ENCODE peak calls at places on chromosomes 3 and 15, in seven cellular contexts. W is H1, U is GM12878, E is transverse colon, A is A549, I is ovary, Z is K562. J is an unnamed sample.

GRCh38 chr3:197495499-197495898 is 60.3 kb downstream of the BDH1 start:
- DNase-seq in U (peak; percentile 33), E (no peak), Z (no peak), W (no peak), I (no peak), A (no peak), J (no peak)

GRCh38 chr15:29924750-29925149 is 102.5 kb upstream of the TJP1 start:
- DNase-seq in W (no peak), U (no peak), A (peak; percentile 90), E (peak; percentile 12), Z (no peak), I (no peak), J (no peak)

GRCh38 chr3:169286992-169287391 is 376.5 kb downstream of the MECOM start:
- DNase-seq in A (no peak), U (no peak), E (no peak), I (no peak), W (no peak), Z (no peak), J (no peak)

GRCh38 chr15:93771429-93772020 is 459.8 kb upstream of the MCTP2 start:
- DNase-seq in A (no peak), I (no peak), E (no peak), Z (no peak), W (no peak), U (no peak), J (no peak)

GRCh38 chr3:71779674-71780377 is 5.1 kb downstream of the PROK2 start:
- DNase-seq in Z (peak; percentile 7), A (no peak), W (no peak), I (no peak), E (no peak), U (no peak), J (no peak)

GRCh38 chr3:128285042-128285924 is 132.0 kb downstream of the EEFSEC start:
- DNase-seq in Z (no peak), U (no peak), W (peak; percentile 33), A (no peak), I (no peak), E (no peak), J (no peak)

GRCh38 chr3:184156522-184156955 is 1.4 kb downstream of the DVL3 start:
- DNase-seq in Z (peak; percentile 30), E (peak; percentile 46), A (no peak), W (peak; percentile 65), I (peak; percentile 85), U (no peak), J (no peak)

GRCh38 chr3:144557515-144557914 is 585.9 kb downstream of the DIPK2A start:
- DNase-seq in W (no peak), Z (no peak), A (no peak), E (no peak), I (no peak), U (no peak), J (no peak)

GRCh38 chr3:37863949-37864822 is 2.5 kb downstream of the CTDSPL start:
- DNase-seq in W (peak; percentile 49), A (peak; percentile 23), E (no peak), U (no peak), I (no peak), Z (no peak), J (no peak)

GRCh38 chr15:25714538-25714840 is 148.6 kb downstream of the ATP10A start:
- DNase-seq in Z (no peak), E (no peak), U (no peak), I (no peak), A (no peak), W (no peak), J (no peak)

GRCh38 chr3:126664591-126665214 is 9.8 kb upstream of the TXNRD3 start:
- DNase-seq in E (no peak), I (no peak), A (peak; percentile 10), Z (peak; percentile 19), W (no peak), U (no peak), J (no peak)

GRCh38 chr3:121719423-121719822 is 30.1 kb downstream of the GOLGB1 start:
- DNase-seq in Z (no peak), E (no peak), A (no peak), W (no peak), I (no peak), U (no peak), J (no peak)

GRCh38 chr15:35722506-35722905 is 176.5 kb upstream of the DPH6 start:
- DNase-seq in U (no peak), W (no peak), Z (no peak), A (no peak), I (no peak), E (no peak), J (no peak)

GRCh38 chr3:131020122-131020693 is 6.4 kb downstream of the ASTE1 start:
- DNase-seq in U (no peak), I (no peak), Z (peak; percentile 20), A (no peak), W (no peak), E (no peak), J (no peak)

GRCh38 chr3:97575742-97576141 is 188.8 kb upstream of the ARL6 start:
- DNase-seq in Z (no peak), E (no peak), A (no peak), W (no peak), I (no peak), U (no peak), J (no peak)

GRCh38 chr3:108093021-108093420 is 2.2 kb upstream of the CD47 start:
- DNase-seq in E (no peak), Z (no peak), W (no peak), I (no peak), U (no peak), A (no peak), J (no peak)
- TF ChIP-seq EP300 in E (no peak), Z (no peak), W (no peak), I (no peak), U (no peak), A (no peak), J (no peak)

GRCh38 chr3:67901681-67902080 is 247.3 kb upstream of the SUCLG2 start:
- DNase-seq in I (no peak), W (no peak), U (no peak), E (no peak), A (no peak), Z (no peak), J (no peak)
- TF ChIP-seq CTCF in I (no peak), W (peak; percentile 38), U (no peak), E (no peak), A (no peak), Z (no peak), J (no peak)

DNA sequence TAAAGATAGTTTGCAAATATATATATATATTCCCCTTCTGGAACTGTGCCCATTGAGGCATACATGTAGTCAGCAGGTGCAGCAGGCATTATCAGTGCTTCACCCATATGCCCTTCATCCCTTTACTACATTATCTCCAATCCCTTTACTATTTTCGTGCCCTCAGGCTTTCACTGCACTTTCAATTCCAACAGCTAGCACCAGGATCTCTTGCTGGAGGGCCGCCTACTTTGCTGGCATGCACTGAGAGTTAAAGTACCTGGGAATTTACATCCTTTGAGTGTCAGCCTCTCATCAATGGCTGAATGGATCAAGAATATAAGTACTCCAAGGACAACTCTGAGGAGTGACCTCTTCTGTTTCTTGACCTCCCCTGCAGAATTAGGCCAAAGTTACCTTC is 222.1 kb upstream of the CFAP20DC start:
- DNase-seq in E (no peak), U (no peak), A (no peak), I (no peak), W (no peak), Z (no peak), J (no peak)
- H3K4me1 ChIP-seq in E (no peaks in the 10 kb centered on the region), U (no peaks in the 10 kb centered on the region), A (no peaks in the 10 kb centered on the region), I (no peaks in the 10 kb centered on the region), W (no peaks in the 10 kb centered on the region), Z (no peaks in the 10 kb centered on the region), J (no peaks in the 10 kb centered on the region)

DNA sequence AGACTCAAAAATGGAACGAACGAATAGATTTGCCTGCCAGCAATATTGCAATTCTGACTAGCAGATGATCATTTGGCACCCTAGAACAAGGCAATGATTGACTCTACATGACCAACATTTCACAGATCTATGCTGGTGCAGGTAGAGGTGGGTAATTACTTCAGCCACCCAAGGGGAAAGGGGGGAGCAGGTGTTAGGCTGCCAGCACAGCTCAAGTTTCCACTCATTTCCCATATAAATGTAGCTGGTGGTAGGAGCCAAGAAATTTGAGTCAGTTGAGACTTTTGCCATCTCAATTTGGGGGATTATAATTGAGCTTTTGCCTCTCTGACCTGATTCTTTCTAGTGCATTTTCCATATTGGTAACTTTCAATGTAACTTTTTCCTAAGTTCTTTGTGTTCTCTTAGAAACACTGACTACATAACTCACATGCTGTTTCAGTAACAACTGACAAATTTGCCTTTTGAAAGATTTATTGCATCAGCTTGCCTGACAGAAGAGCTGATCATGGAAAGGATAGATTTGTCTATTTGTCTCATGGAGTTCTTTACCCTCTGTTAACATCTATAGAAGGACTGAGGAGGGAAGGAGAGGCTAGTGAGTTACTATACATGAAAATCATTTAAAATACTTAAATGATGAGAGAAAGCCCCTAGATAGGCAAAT is 902.5 kb downstream of the ZPLD1 start:
- DNase-seq in E (no peak), I (no peak), A (no peak), W (no peak), Z (no peak), U (no peak), J (no peak)
- TF ChIP-seq EP300 in E (no peak), I (no peak), A (no peak), W (no peak), Z (no peak), U (no peak), J (no peak)

GRCh38 chr3:45545476-45545875 is 49.1 kb upstream of the LIMD1 start:
- DNase-seq in W (no peak), I (no peak), E (no peak), U (no peak), A (peak; percentile 14), Z (peak; percentile 91), J (no peak)

GRCh38 chr3:45546223-45546622 is 48.3 kb upstream of the LIMD1 start:
- DNase-seq in U (no peak), I (no peak), A (no peak), E (no peak), W (no peak), Z (no peak), J (no peak)

GRCh38 chr3:45547202-45547701 is 47.3 kb upstream of the LIMD1 start:
- DNase-seq in U (no peak), E (no peak), Z (no peak), W (no peak), A (peak; percentile 63), I (no peak), J (no peak)

GRCh38 chr3:45547764-45548683 is 46.5 kb upstream of the LIMD1 start:
- DNase-seq in A (no peak), I (no peak), E (no peak), U (no peak), W (no peak), Z (no peak), J (peak; percentile 36)

DNA sequence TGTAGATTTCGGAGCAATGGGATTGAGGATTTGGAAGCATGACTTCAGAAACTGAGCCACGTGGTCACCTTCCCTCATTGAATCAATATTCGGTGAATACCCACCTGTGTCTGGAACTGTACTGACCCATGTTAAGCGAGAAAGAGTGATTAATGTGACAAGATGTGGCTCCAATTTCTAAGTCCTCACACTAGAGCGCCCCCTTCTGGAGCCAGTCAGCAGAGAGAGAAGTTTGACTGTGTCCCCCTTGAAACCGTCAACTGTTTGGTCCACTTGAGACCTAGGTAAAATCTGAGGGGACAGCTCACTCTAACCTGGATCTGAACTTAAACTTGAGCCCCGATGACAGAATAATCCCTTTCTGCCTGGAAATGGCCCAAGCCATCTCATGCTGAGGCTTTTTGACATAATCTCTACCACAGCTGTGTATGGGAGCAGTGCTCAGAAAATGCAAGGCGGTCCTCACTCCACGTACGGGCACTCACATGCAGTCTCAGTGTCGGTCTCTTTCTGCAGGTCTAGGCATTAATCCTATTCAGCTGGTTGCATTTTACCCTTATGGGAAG is 47.8 kb upstream of the LIMD1 start:
- DNase-seq in E (no peak), U (no peak), A (peak; percentile 33), W (peak; percentile 90), I (no peak), Z (peak; percentile 86), J (no peak)
- TF ChIP-seq CTCF in E (no peak), U (peak; percentile 45), A (peak; percentile 50), W (peak; percentile 89), I (no peak), Z (peak; percentile 75), J (no peak)